ENCODE peak calls at places on chromosomes 7 and 10, in five cellular contexts. One of them, this sample, is unnamed.
A peak's percentile ranks its signal among the peaks of the same experiment; 100 is the strongest.

GRCh38 chr7:80146561-80146960 is 11.9 kb downstream of the GNAI1 start:
- DNase-seq in prostate gland: no peak
- DNase-seq in HCT116: no peak
- DNase-seq in stomach: no peak
- DNase-seq in heart left ventricle: no peak
- DNase-seq in this sample: no peak

GRCh38 chr10:15472431-15473400 is 101.6 kb upstream of the FAM171A1 start:
- DNase-seq in heart left ventricle: no peak
- DNase-seq in HCT116: no peak
- DNase-seq in prostate gland: no peak
- DNase-seq in stomach: no peak
- DNase-seq in this sample: no peak

GRCh38 chr10:27369832-27370231 is 129.2 kb upstream of the ACBD5 start:
- DNase-seq in stomach: no peak
- DNase-seq in prostate gland: no peak
- DNase-seq in heart left ventricle: no peak
- DNase-seq in HCT116: no peak
- DNase-seq in this sample: no peak

GRCh38 chr10:52390388-52390787 is 76.3 kb downstream of the DKK1 start:
- DNase-seq in heart left ventricle: no peak
- DNase-seq in HCT116: no peak
- DNase-seq in prostate gland: no peak
- DNase-seq in stomach: no peak
- DNase-seq in this sample: no peak

GRCh38 chr7:142894112-142894835 is 8.7 kb upstream of the TRPV6 start:
- DNase-seq in HCT116: no peak
- DNase-seq in heart left ventricle: peak; percentile 7
- DNase-seq in stomach: no peak
- DNase-seq in prostate gland: no peak
- DNase-seq in this sample: no peak

GRCh38 chr10:3972460-3973366 is 187.7 kb upstream of the KLF6 start:
- DNase-seq in prostate gland: no peak
- DNase-seq in stomach: no peak
- DNase-seq in HCT116: no peak
- DNase-seq in heart left ventricle: no peak
- DNase-seq in this sample: no peak

GRCh38 chr10:75399461-75400162 is 2.0 kb downstream of the ZNF503 start:
- DNase-seq in stomach: peak; percentile 84
- DNase-seq in heart left ventricle: peak; percentile 87
- DNase-seq in HCT116: no peak
- DNase-seq in prostate gland: peak; percentile 86
- DNase-seq in this sample: peak; percentile 95

GRCh38 chr7:41438919-41439882 is 263.7 kb downstream of the INHBA start:
- DNase-seq in stomach: no peak
- DNase-seq in HCT116: no peak
- DNase-seq in heart left ventricle: no peak
- DNase-seq in prostate gland: no peak
- DNase-seq in this sample: no peak

GRCh38 chr7:57210871-57211270 is 78.6 kb upstream of the ZNF479 start:
- DNase-seq in heart left ventricle: no peak
- DNase-seq in stomach: peak; percentile 3
- DNase-seq in HCT116: no peak
- DNase-seq in prostate gland: no peak
- DNase-seq in this sample: no peak

GRCh38 chr10:5659702-5660528 is 6.5 kb downstream of the ASB13 start:
- DNase-seq in prostate gland: no peak
- DNase-seq in stomach: peak; percentile 59
- DNase-seq in HCT116: peak; percentile 8
- DNase-seq in heart left ventricle: peak; percentile 16
- DNase-seq in this sample: no peak

GRCh38 chr7:8564296-8564695 is 130.9 kb downstream of the NXPH1 start:
- DNase-seq in prostate gland: no peak
- DNase-seq in stomach: no peak
- DNase-seq in heart left ventricle: no peak
- DNase-seq in HCT116: no peak
- DNase-seq in this sample: no peak

GRCh38 chr7:121278120-121279021 is 50.4 kb upstream of the WNT16 start:
- DNase-seq in stomach: no peak
- DNase-seq in HCT116: no peak
- DNase-seq in heart left ventricle: no peak
- DNase-seq in prostate gland: no peak
- DNase-seq in this sample: no peak

GRCh38 chr7:49774459-49775064 is 1.1 kb downstream of the VWC2 start:
- DNase-seq in HCT116: no peak
- DNase-seq in stomach: no peak
- DNase-seq in prostate gland: no peak
- DNase-seq in heart left ventricle: no peak
- DNase-seq in this sample: no peak

GRCh38 chr7:95861041-95861440 is 88.7 kb downstream of the DYNC1I1 start:
- DNase-seq in heart left ventricle: no peak
- DNase-seq in HCT116: no peak
- DNase-seq in prostate gland: no peak
- DNase-seq in stomach: no peak
- DNase-seq in this sample: no peak

GRCh38 chr10:44949915-44950314 is 9.7 kb upstream of the RASSF4 start:
- DNase-seq in prostate gland: no peak
- DNase-seq in heart left ventricle: peak; percentile 14
- DNase-seq in HCT116: no peak
- DNase-seq in stomach: peak; percentile 64
- DNase-seq in this sample: peak; percentile 54

GRCh38 chr10:95247200-95247880 is 43.5 kb downstream of the PDLIM1 start:
- DNase-seq in stomach: no peak
- DNase-seq in prostate gland: no peak
- DNase-seq in HCT116: no peak
- DNase-seq in heart left ventricle: no peak
- DNase-seq in this sample: no peak

GRCh38 chr10:90856261-90856660 is 1.6 kb downstream of the HTR7 start:
- DNase-seq in prostate gland: no peak
- DNase-seq in stomach: no peak
- DNase-seq in heart left ventricle: no peak
- DNase-seq in HCT116: no peak
- DNase-seq in this sample: no peak

GRCh38 chr7:149497467-149498261 is at the start of gene ZNF746:
- DNase-seq in heart left ventricle: peak; percentile 83
- DNase-seq in prostate gland: peak; percentile 72
- DNase-seq in stomach: peak; percentile 88
- DNase-seq in HCT116: peak; percentile 41
- DNase-seq in this sample: peak; percentile 89

GRCh38 chr7:7862393-7862792 is 106.2 kb upstream of the GLCCI1 start:
- DNase-seq in HCT116: no peak
- DNase-seq in heart left ventricle: no peak
- DNase-seq in prostate gland: no peak
- DNase-seq in stomach: no peak
- DNase-seq in this sample: no peak

GRCh38 chr10:96724621-96725020 is 4.3 kb upstream of the PIK3AP1 start:
- DNase-seq in heart left ventricle: no peak
- DNase-seq in stomach: no peak
- DNase-seq in HCT116: no peak
- DNase-seq in prostate gland: no peak
- DNase-seq in this sample: no peak

GRCh38 chr10:120607016-120607709 is 150.1 kb downstream of the PLPP4 start:
- DNase-seq in prostate gland: no peak
- DNase-seq in HCT116: no peak
- DNase-seq in heart left ventricle: no peak
- DNase-seq in stomach: no peak
- DNase-seq in this sample: no peak

GRCh38 chr10:46297406-46298204 is 10.8 kb downstream of the ANTXRL start:
- DNase-seq in HCT116: no peak
- DNase-seq in prostate gland: no peak
- DNase-seq in stomach: peak; percentile 17
- DNase-seq in heart left ventricle: no peak
- DNase-seq in this sample: peak; percentile 50

GRCh38 chr10:35696392-35696791 is 54.3 kb upstream of the FZD8 start:
- DNase-seq in prostate gland: no peak
- DNase-seq in stomach: no peak
- DNase-seq in HCT116: no peak
- DNase-seq in heart left ventricle: no peak
- DNase-seq in this sample: no peak

DNA sequence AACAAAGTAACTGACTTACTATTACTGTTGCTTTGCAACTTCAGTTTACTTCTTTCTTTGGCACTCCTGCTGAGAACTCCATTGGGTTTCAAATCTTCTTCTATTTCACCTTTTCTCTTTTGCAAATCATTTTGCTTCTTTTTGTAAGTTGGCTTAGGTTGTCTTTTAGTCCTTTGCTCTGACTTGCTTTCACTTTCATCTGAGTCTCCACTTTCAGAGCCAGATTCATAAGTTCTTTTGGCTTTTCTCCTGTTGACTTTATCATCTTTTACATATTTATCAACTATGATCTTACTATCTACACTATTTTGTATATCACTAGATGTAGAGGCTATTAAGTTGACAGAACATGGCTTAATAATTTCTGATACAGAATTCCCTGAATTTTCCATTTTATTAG is 73.4 kb downstream of the NRBF2 start:
- DNase-seq in prostate gland: no peak
- DNase-seq in heart left ventricle: no peak
- DNase-seq in stomach: no peak
- DNase-seq in HCT116: no peak
- DNase-seq in this sample: no peak
- H3K27ac ChIP-seq in prostate gland: peak overlapping the region; percentile 58
- H3K27ac ChIP-seq in heart left ventricle: peak overlapping the region; percentile 58
- H3K27ac ChIP-seq in stomach: peak overlapping the region; percentile 66
- H3K27ac ChIP-seq in HCT116: no peak overlapping the region
- H3K27ac ChIP-seq in this sample: peak overlapping the region; percentile 75

DNA sequence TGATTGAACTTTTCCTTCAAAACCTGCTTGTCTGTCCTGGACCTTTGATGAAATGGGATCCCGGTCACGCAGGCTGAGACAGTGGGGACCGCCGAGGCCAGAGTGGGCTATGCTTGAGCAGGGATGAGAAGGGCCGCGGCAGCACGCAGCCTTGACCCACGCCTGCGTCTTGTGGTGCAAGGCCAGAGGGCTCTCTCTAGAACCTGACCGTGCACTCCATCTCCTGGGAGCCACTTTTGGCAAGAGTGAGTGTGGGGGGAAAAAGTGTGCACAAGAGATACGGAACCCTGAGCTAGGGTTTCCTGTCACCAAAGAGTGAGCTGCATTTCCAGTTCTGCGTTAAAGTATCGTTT is 42.4 kb downstream of the WIPI2 start:
- DNase-seq in heart left ventricle: no peak
- DNase-seq in prostate gland: no peak
- DNase-seq in HCT116: no peak
- DNase-seq in stomach: no peak
- DNase-seq in this sample: no peak
- TF ChIP-seq POLR2A in heart left ventricle: no peak
- TF ChIP-seq POLR2A in prostate gland: no peak
- TF ChIP-seq POLR2A in HCT116: no peak
- TF ChIP-seq POLR2A in stomach: no peak
- TF ChIP-seq POLR2A in this sample: no peak

GRCh38 chr7:37853468-37853867 is 5.1 kb downstream of the NME8 start:
- DNase-seq in stomach: no peak
- DNase-seq in heart left ventricle: no peak
- DNase-seq in prostate gland: no peak
- DNase-seq in HCT116: peak; percentile 13
- DNase-seq in this sample: no peak
- TF ChIP-seq CTCF in stomach: no peak
- TF ChIP-seq CTCF in heart left ventricle: no peak
- TF ChIP-seq CTCF in prostate gland: no peak
- TF ChIP-seq CTCF in HCT116: peak; percentile 21
- TF ChIP-seq CTCF in this sample: no peak

GRCh38 chr7:156948361-156948760 is 1.2 kb upstream of the NOM1 start:
- DNase-seq in HCT116: no peak
- DNase-seq in prostate gland: no peak
- DNase-seq in heart left ventricle: no peak
- DNase-seq in stomach: no peak
- DNase-seq in this sample: no peak
- H3K27ac ChIP-seq in HCT116: no peak overlapping the region
- H3K27ac ChIP-seq in prostate gland: no peak overlapping the region
- H3K27ac ChIP-seq in heart left ventricle: no peak overlapping the region
- H3K27ac ChIP-seq in stomach: no peak overlapping the region
- H3K27ac ChIP-seq in this sample: no peak overlapping the region

This sample was measured in sigmoid colon.